ENCODE peak calls at places on chromosomes 11 and 22, in six cellular contexts. V is IMR-90, T is body of pancreas, F is fibroblast of lung, S is breast epithelium, K is Peyer's patch. Y is an unnamed sample. For H3K4me1, the result is how much of the 10 kb centered on the place peaks cover.

GRCh38 chr11:119983816-119984215 is 154.1 kb downstream of the TRIM29 start:
- DNase-seq in V (no peak), T (no peak), F (no peak), S (no peak), K (no peak), Y (no peak)

GRCh38 chr11:66172146-66172545 is 96.3 kb upstream of the RAB1B start:
- DNase-seq in V (peak), T (no peak), F (peak), S (no peak), K (no peak), Y (no peak)

GRCh38 chr22:49699476-49699875 is 128.2 kb downstream of the BRD1 start:
- DNase-seq in V (no peak), T (no peak), F (no peak), S (no peak), K (no peak), Y (no peak)

GRCh38 chr22:25363474-25363873 is 144.0 kb downstream of the CRYBB2 start:
- DNase-seq in V (no peak), T (no peak), F (no peak), S (no peak), K (no peak), Y (no peak)

GRCh38 chr11:64809781-64810241 is 540 bp downstream of the MEN1 start:
- DNase-seq in V (no peak), T (peak), F (peak), S (no peak), K (peak), Y (peak)

GRCh38 chr11:46895821-46896220 is 22.5 kb downstream of the LRP4 start:
- DNase-seq in V (no peak), T (peak), F (peak), S (peak), K (no peak), Y (no peak)

GRCh38 chr22:19620742-19621371 is 93.4 kb upstream of the SEPTIN5 start:
- DNase-seq in V (no peak), T (no peak), F (no peak), S (peak), K (no peak), Y (no peak)

GRCh38 chr11:60528934-60529333 is 13.7 kb downstream of the MS4A13 start:
- DNase-seq in V (no peak), T (no peak), F (no peak), S (no peak), K (no peak), Y (no peak)

GRCh38 chr22:22687638-22688500 is 43.5 kb downstream of the GGTLC2 start:
- DNase-seq in V (peak), T (peak), F (peak), S (no peak), K (no peak), Y (peak)

GRCh38 chr22:38073150-38074130 is 10.5 kb downstream of the SLC16A8 start:
- DNase-seq in V (no peak), T (no peak), F (no peak), S (no peak), K (no peak), Y (no peak)

GRCh38 chr11:28708075-28708474 is 599.9 kb downstream of the METTL15 start:
- DNase-seq in V (no peak), T (no peak), F (no peak), S (no peak), K (no peak), Y (no peak)

GRCh38 chr11:48003926-48004325 is 23.6 kb downstream of the PTPRJ start:
- DNase-seq in V (no peak), T (no peak), F (no peak), S (no peak), K (no peak), Y (no peak)
- H3K4me1 ChIP-seq in V (under half), T (under half), F (under half), S (under half), K (under half), Y (under half)

DNA sequence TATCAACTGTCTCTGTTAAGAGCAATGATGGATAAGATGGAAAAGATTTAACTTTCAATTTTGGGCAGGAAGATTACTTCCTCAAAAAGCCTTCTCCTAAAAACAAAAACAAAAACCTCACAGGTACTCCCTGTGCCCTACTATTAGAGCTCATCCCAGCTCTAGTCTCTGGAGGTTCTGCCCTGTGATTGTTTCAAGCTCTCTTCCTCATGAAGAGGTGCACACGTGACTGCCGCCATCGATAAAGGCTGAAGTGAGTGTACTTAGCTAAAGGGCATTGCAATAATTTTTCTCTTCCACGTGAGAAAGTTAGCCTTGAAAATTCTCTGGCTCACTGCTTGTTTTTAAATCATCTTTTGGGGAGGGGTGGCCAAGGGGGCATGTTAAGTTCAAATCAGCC is 36.6 kb downstream of the MPPED2 start:
- DNase-seq in V (no peak), T (no peak), F (no peak), S (no peak), K (no peak), Y (no peak)
- H3K4me1 ChIP-seq in V (under half), T (under half), F (under half), S (under half), K (under half), Y (under half)

GRCh38 chr11:130390071-130390758 is 38.2 kb downstream of the ADAMTS8 start:
- DNase-seq in V (peak), T (peak), F (peak), S (no peak), K (no peak), Y (no peak)
- H3K4me1 ChIP-seq in V (under half), T (under half), F (under half), S (under half), K (under half), Y (under half)

GRCh38 chr11:68338041-68338800 is 25.8 kb downstream of the LRP5 start:
- DNase-seq in V (peak), T (no peak), F (peak), S (no peak), K (no peak), Y (no peak)
- H3K4me1 ChIP-seq in V (under half), T (under half), F (under half), S (under half), K (under half), Y (under half)

GRCh38 chr11:128488471-128488870 is 98.9 kb downstream of the ETS1 start:
- DNase-seq in V (peak), T (no peak), F (peak), S (no peak), K (no peak), Y (no peak)
- H3K4me1 ChIP-seq in V (under half), T (under half), F (under half), S (under half), K (under half), Y (under half)

GRCh38 chr11:97972731-97973130 is 1048.0 kb upstream of the CNTN5 start:
- DNase-seq in V (no peak), T (no peak), F (no peak), S (no peak), K (no peak), Y (no peak)
- H3K4me1 ChIP-seq in V (under half), T (under half), F (under half), S (under half), K (under half), Y (under half)

GRCh38 chr11:96254854-96255253 is 88.1 kb downstream of the MAML2 start:
- DNase-seq in V (no peak), T (no peak), F (no peak), S (no peak), K (no peak), Y (no peak)
- H3K4me1 ChIP-seq in V (under half), T (under half), F (under half), S (under half), K (under half), Y (under half)

GRCh38 chr11:96288915-96289314 is 54.1 kb downstream of the MAML2 start:
- DNase-seq in V (no peak), T (no peak), F (no peak), S (no peak), K (no peak), Y (no peak)
- H3K4me1 ChIP-seq in V (under half), T (under half), F (under half), S (under half), K (under half), Y (under half)

GRCh38 chr22:31346255-31346732 is at the start of gene PATZ1:
- DNase-seq in V (peak), T (peak), F (peak), S (peak), K (no peak), Y (peak)
- H3K4me1 ChIP-seq in V (under half), T (half or more), F (under half), S (under half), K (under half), Y (under half)

Y was measured in Caco-2.